ENCODE peak calls at places on chromosomes 6 and 20, in five cellular contexts. O is H1, D is H9, G is neuronal stem cell, W is mesenchymal stem cell. Y is an unnamed sample.

GRCh38 chr20:59458645-59459044 is 145.7 kb upstream of the PHACTR3 start:
- DNase-seq in O (no peak), D (no peak), G (no peak), W (no peak), Y (no peak)

GRCh38 chr6:167153523-167153959 is 4.2 kb downstream of the GPR31 start:
- DNase-seq in O (no peak), D (no peak), G (no peak), W (no peak), Y (peak; percentile 38)

GRCh38 chr6:75347797-75348610 is 63.4 kb upstream of the TMEM30A start:
- DNase-seq in O (no peak), D (no peak), G (no peak), W (no peak), Y (no peak)

GRCh38 chr20:52015155-52015554 is 176.4 kb downstream of the ZFP64 start:
- DNase-seq in O (no peak), D (no peak), G (no peak), W (no peak), Y (no peak)

GRCh38 chr6:152293404-152293803 is 343.8 kb downstream of the SYNE1 start:
- DNase-seq in O (no peak), D (no peak), G (no peak), W (no peak), Y (no peak)

GRCh38 chr20:24027229-24027628 is 38.6 kb upstream of the GGTLC1 start:
- DNase-seq in O (no peak), D (no peak), G (no peak), W (no peak), Y (no peak)

GRCh38 chr6:107491059-107491609 is 1.2 kb downstream of the SOBP start:
- DNase-seq in O (peak; percentile 79), D (peak; percentile 64), G (peak; percentile 62), W (peak; percentile 65), Y (no peak)

GRCh38 chr6:4125933-4126864 is 9.2 kb downstream of the ECI2 start:
- DNase-seq in O (no peak), D (no peak), G (no peak), W (peak; percentile 88), Y (peak; percentile 69)

GRCh38 chr6:38847497-38847896 is 132.4 kb downstream of the DNAH8 start:
- DNase-seq in O (no peak), D (no peak), G (no peak), W (no peak), Y (no peak)

GRCh38 chr6:149750136-149750609 is 632 bp downstream of the PCMT1 start:
- DNase-seq in O (peak; percentile 78), D (peak; percentile 86), G (peak; percentile 49), W (peak; percentile 77), Y (peak; percentile 53)

GRCh38 chr6:134287863-134288537 is 29.9 kb downstream of the SGK1 start:
- DNase-seq in O (no peak), D (no peak), G (no peak), W (peak; percentile 90), Y (peak; percentile 87)

GRCh38 chr6:162856885-162857284 is 129.1 kb downstream of the PACRG start:
- DNase-seq in O (no peak), D (peak; percentile 77), G (peak; percentile 87), W (peak; percentile 81), Y (peak; percentile 57)

GRCh38 chr6:107237992-107238660 is 122.8 kb upstream of the BEND3 start:
- DNase-seq in O (no peak), D (no peak), G (no peak), W (no peak), Y (no peak)

GRCh38 chr6:36958775-36959554 is 4.4 kb downstream of the PI16 start:
- DNase-seq in O (peak; percentile 87), D (peak; percentile 78), G (no peak), W (no peak), Y (no peak)

GRCh38 chr20:62045529-62046277 is 20.0 kb downstream of the TAF4 start:
- DNase-seq in O (no peak), D (no peak), G (no peak), W (no peak), Y (no peak)

GRCh38 chr6:6766230-6766905 is 177.8 kb downstream of the LY86 start:
- DNase-seq in O (no peak), D (no peak), G (no peak), W (no peak), Y (no peak)

GRCh38 chr20:13412806-13413445 is 191.9 kb downstream of the ISM1 start:
- DNase-seq in O (no peak), D (no peak), G (no peak), W (no peak), Y (no peak)

GRCh38 chr6:19433101-19433500 is 404.1 kb upstream of the ID4 start:
- DNase-seq in O (no peak), D (no peak), G (no peak), W (no peak), Y (no peak)

GRCh38 chr6:25342784-25343183 is 63.6 kb downstream of the CARMIL1 start:
- DNase-seq in O (no peak), D (no peak), G (no peak), W (peak; percentile 39), Y (no peak)

GRCh38 chr20:22346716-22347115 is 237.7 kb downstream of the FOXA2 start:
- DNase-seq in O (no peak), D (no peak), G (no peak), W (no peak), Y (no peak)

GRCh38 chr6:47464052-47464451 is 13.5 kb upstream of the CD2AP start:
- DNase-seq in O (no peak), D (no peak), G (no peak), W (no peak), Y (no peak)

GRCh38 chr6:112571886-112572285 is 224.8 kb downstream of the RFPL4B start:
- DNase-seq in O (no peak), D (no peak), G (no peak), W (no peak), Y (peak; percentile 22)

GRCh38 chr20:45548410-45548809 is 1.2 kb upstream of the EPPIN start:
- DNase-seq in O (no peak), D (no peak), G (no peak), W (no peak), Y (no peak)

GRCh38 chr20:45550765-45551164 is 3.6 kb upstream of the EPPIN start:
- DNase-seq in O (no peak), D (no peak), G (no peak), W (no peak), Y (no peak)

GRCh38 chr20:45545754-45546453 is 1.3 kb downstream of the EPPIN start:
- DNase-seq in O (peak; percentile 47), D (peak; percentile 35), G (peak; percentile 29), W (peak; percentile 23), Y (no peak)

GRCh38 chr20:45545351-45545750 is 1.9 kb downstream of the EPPIN start:
- DNase-seq in O (no peak), D (no peak), G (no peak), W (no peak), Y (no peak)

DNA sequence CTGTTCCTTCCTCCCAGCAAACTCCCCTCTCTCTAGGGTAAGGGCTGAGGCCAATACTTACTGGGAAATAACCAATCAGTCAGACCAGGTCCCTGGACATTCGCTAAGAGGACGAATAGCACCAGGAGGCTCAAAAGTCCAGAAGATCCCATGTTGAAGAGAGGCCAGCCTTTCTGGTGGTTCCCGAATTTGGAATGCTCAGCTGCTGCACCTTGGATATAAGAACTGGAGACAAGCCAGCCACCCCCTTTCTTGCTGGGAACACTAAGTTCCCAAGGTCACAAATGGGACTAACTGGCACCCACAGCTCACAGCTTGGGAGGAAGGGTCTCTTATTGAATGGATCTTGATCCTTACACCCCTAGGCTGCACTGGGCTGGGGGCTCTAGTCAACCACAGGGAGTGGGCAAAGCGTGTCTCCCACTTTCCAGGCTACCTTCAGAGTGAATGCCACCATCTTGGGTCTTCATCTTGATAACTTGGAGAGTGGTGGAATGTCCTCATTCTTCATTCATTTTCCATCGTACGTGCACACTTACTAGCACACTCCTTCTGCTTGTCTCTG is at the start of gene EPPIN:
- DNase-seq in O (no peak), D (no peak), G (no peak), W (no peak), Y (no peak)
- H2BK12ac ChIP-seq in O (peak within 1 kb of the TSS; percentile 40), D (no peak within 1 kb of the TSS), G (no peak within 1 kb of the TSS), W (no peak within 1 kb of the TSS), Y (no peak within 1 kb of the TSS)

DNA sequence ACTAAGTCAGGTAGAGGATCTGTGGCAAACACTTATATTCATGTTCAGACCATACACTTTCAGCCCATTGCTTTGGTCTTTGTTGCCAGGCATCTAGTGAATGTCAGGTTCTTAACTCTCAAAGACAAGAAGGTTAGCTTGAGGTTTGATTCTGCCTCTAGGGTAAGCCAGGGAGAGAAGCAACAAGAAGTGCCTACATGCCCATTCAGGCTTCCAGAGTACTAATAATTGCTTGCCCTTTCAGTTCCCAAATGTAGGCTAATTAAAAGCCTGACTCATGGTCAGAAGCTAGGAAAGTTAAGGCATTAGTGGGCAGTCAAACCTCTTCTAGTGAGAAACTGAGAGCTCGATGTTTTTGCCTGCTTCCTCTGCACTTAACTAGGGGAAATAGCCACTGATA is 492.4 kb downstream of the PKHD1 start:
- DNase-seq in O (no peak), D (no peak), G (no peak), W (no peak), Y (no peak)
- H2BK12ac ChIP-seq in O (no peak overlapping the region), D (no peak overlapping the region), G (no peak overlapping the region), W (no peak overlapping the region), Y (no peak overlapping the region)

GRCh38 chr6:126054802-126055201 is 68.5 kb downstream of the TRMT11 start:
- DNase-seq in O (no peak), D (no peak), G (no peak), W (peak; percentile 76), Y (no peak)
- H2BK12ac ChIP-seq in O (no peak overlapping the region), D (no peak overlapping the region), G (no peak overlapping the region), W (no peak overlapping the region), Y (no peak overlapping the region)

GRCh38 chr6:159858259-159858658 is 32.5 kb upstream of the MAS1 start:
- DNase-seq in O (no peak), D (no peak), G (no peak), W (no peak), Y (no peak)
- H2BK12ac ChIP-seq in O (no peak overlapping the region), D (no peak overlapping the region), G (no peak overlapping the region), W (no peak overlapping the region), Y (no peak overlapping the region)

GRCh38 chr6:142887534-142887933 is 57.4 kb downstream of the HIVEP2 start:
- DNase-seq in O (no peak), D (no peak), G (no peak), W (no peak), Y (no peak)

GRCh38 chr6:142885182-142885867 is 59.7 kb downstream of the HIVEP2 start:
- DNase-seq in O (no peak), D (peak; percentile 67), G (peak; percentile 45), W (peak; percentile 99), Y (peak; percentile 99)

GRCh38 chr6:142886431-142887170 is 58.4 kb downstream of the HIVEP2 start:
- DNase-seq in O (no peak), D (no peak), G (no peak), W (peak; percentile 60), Y (peak; percentile 26)

GRCh38 chr6:142891454-142891853 is 53.5 kb downstream of the HIVEP2 start:
- DNase-seq in O (no peak), D (no peak), G (no peak), W (no peak), Y (no peak)

GRCh38 chr6:142888461-142888860 is 56.5 kb downstream of the HIVEP2 start:
- DNase-seq in O (no peak), D (no peak), G (no peak), W (no peak), Y (no peak)
- H2BK12ac ChIP-seq in O (no peak overlapping the region), D (no peak overlapping the region), G (no peak overlapping the region), W (no peak overlapping the region), Y (no peak overlapping the region)

Y was measured in trophoblast cell.